ENCODE peak calls at places on chromosomes 11 and 22, in eight cellular contexts. Q is fibroblast of lung, A is HCT116, C is K562, V is GM23248, B is keratinocyte, Z is astrocyte, L is hepatocyte. X is an unnamed sample.

GRCh38 chr22:42947211-42947990 is 67.5 kb downstream of the PACSIN2 start:
- DNase-seq in Q (peak; percentile 36), A (peak; percentile 73), C (no peak), V (no peak), B (no peak), Z (no peak), L (no peak), X (peak; percentile 94)

GRCh38 chr11:68313574-68314202 is 1.3 kb downstream of the LRP5 start:
- DNase-seq in Q (peak; percentile 39), A (no peak), C (peak; percentile 71), V (peak; percentile 30), B (no peak), Z (no peak), L (peak; percentile 54), X (no peak)

GRCh38 chr11:19597194-19597593 is 115.4 kb upstream of the NAV2 start:
- DNase-seq in Q (peak; percentile 80), A (no peak), C (no peak), V (peak; percentile 91), B (no peak), Z (peak; percentile 73), L (no peak), X (no peak)

GRCh38 chr11:70524096-70524922 is 126.0 kb downstream of the CTTN start:
- DNase-seq in Q (peak; percentile 55), A (no peak), C (no peak), V (no peak), B (no peak), Z (peak; percentile 42), L (no peak), X (no peak)

GRCh38 chr22:20651286-20651685 is 122.6 kb upstream of the SERPIND1 start:
- DNase-seq in Q (no peak), A (no peak), C (no peak), V (no peak), B (no peak), Z (no peak), L (no peak), X (no peak)

GRCh38 chr22:37610480-37611148 is 2.0 kb downstream of the GGA1 start:
- DNase-seq in Q (no peak), A (no peak), C (peak; percentile 47), V (no peak), B (no peak), Z (no peak), L (no peak), X (no peak)

GRCh38 chr11:92696076-92696475 is 273.4 kb upstream of the MTNR1B start:
- DNase-seq in Q (no peak), A (no peak), C (no peak), V (no peak), B (no peak), Z (no peak), L (no peak), X (no peak)

GRCh38 chr11:35010656-35011055 is 94.2 kb downstream of the PDHX start:
- DNase-seq in Q (no peak), A (no peak), C (no peak), V (no peak), B (no peak), Z (no peak), L (no peak), X (no peak)

GRCh38 chr11:17498475-17498874 is 21.8 kb upstream of the ABCC8 start:
- DNase-seq in Q (no peak), A (no peak), C (peak; percentile 14), V (peak; percentile 38), B (no peak), Z (no peak), L (no peak), X (peak; percentile 22)

GRCh38 chr11:14538271-14538925 is 18.2 kb upstream of the PSMA1 start:
- DNase-seq in Q (no peak), A (no peak), C (no peak), V (no peak), B (no peak), Z (no peak), L (no peak), X (no peak)

GRCh38 chr11:46710821-46711269 is 8.2 kb upstream of the F2 start:
- DNase-seq in Q (peak; percentile 97), A (no peak), C (no peak), V (peak; percentile 98), B (no peak), Z (peak; percentile 97), L (no peak), X (no peak)

GRCh38 chr22:39917091-39917703 is 16.3 kb downstream of the GRAP2 start:
- DNase-seq in Q (no peak), A (no peak), C (no peak), V (no peak), B (no peak), Z (no peak), L (no peak), X (no peak)

GRCh38 chr11:117580866-117581265 is 216.2 kb downstream of the DSCAML1 start:
- DNase-seq in Q (no peak), A (no peak), C (no peak), V (no peak), B (no peak), Z (no peak), L (no peak), X (no peak)

GRCh38 chr11:64415996-64416728 is 57.2 kb downstream of the RPS6KA4 start:
- DNase-seq in Q (no peak), A (no peak), C (no peak), V (no peak), B (no peak), Z (no peak), L (no peak), X (no peak)

GRCh38 chr22:45225732-45226560 is 14.7 kb downstream of the KIAA0930 start:
- DNase-seq in Q (no peak), A (no peak), C (no peak), V (peak; percentile 72), B (no peak), Z (no peak), L (peak; percentile 43), X (no peak)

GRCh38 chr11:100872951-100873350 is 185.9 kb downstream of the ARHGAP42 start:
- DNase-seq in Q (peak; percentile 48), A (no peak), C (no peak), V (peak; percentile 12), B (no peak), Z (no peak), L (no peak), X (no peak)

DNA sequence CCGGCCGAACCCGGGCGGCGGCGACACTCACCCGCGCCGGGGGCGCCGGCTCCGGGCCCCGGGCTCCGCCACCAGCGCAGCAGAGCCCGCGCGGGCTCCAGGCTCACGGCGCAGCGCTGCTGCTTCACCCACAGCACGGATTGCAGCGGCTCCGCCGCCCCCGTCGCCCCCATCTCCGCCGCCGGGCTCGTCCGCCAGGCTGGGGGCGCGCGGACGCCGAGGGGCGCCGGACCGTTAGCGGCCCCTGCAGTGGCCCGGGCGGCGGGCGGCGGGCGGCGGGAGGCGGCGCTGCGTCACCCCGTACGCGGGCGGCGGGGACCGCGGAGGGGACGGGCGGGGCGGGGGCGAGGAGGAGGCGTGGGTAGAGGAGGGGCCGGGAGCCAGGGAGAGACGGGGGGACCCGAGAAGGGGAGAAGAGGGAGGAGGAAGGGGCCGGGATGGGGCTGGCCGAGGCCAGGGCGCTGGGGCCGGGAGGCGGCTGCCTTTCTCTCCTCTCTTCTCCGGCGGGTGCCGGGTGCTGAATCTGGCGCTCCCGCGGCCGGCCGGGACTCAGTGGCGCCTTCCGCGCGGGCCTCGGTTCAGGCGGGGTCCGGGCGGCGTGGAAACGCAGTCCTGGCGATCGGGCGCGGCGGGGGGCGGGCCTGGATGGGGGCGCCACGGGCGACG is at the start of gene CERK:
- DNase-seq in Q (peak; percentile 71), A (no peak), C (peak; percentile 59), V (peak; percentile 72), B (no peak), Z (peak; percentile 44), L (peak; percentile 87), X (no peak)
- H3K4me1 ChIP-seq in Q (peaks cover 13% of the 10 kb centered on the region), A (peaks cover 20% of the 10 kb centered on the region), C (peaks cover 5% of the 10 kb centered on the region), V (peaks cover 18% of the 10 kb centered on the region), B (peaks cover 26% of the 10 kb centered on the region), Z (peaks cover 36% of the 10 kb centered on the region), L (peaks cover 71% of the 10 kb centered on the region), X (peaks cover 50% of the 10 kb centered on the region)

GRCh38 chr22:50010676-50011446 is 1.7 kb downstream of the IL17REL start:
- DNase-seq in Q (no peak), A (no peak), C (no peak), V (no peak), B (no peak), Z (no peak), L (peak; percentile 10), X (no peak)
- TF ChIP-seq EZH2 in Q (peak; percentile 52), A (no peak), C (no peak), V (no peak), B (peak; percentile 83), Z (peak; percentile 46), L (no peak), X (no peak)

GRCh38 chr11:76269247-76269646 is 62.9 kb upstream of the WNT11 start:
- DNase-seq in Q (no peak), A (no peak), C (no peak), V (peak; percentile 41), B (no peak), Z (no peak), L (peak; percentile 34), X (no peak)

GRCh38 chr11:76268498-76268897 is 62.2 kb upstream of the WNT11 start:
- DNase-seq in Q (no peak), A (no peak), C (no peak), V (no peak), B (no peak), Z (no peak), L (no peak), X (no peak)

GRCh38 chr11:76267563-76267962 is 61.3 kb upstream of the WNT11 start:
- DNase-seq in Q (no peak), A (no peak), C (no peak), V (peak; percentile 83), B (no peak), Z (no peak), L (no peak), X (no peak)

GRCh38 chr11:76269661-76270322 is 63.5 kb upstream of the WNT11 start:
- DNase-seq in Q (no peak), A (no peak), C (no peak), V (no peak), B (no peak), Z (no peak), L (peak; percentile 54), X (no peak)

GRCh38 chr11:76270387-76270786 is 64.1 kb upstream of the WNT11 start:
- DNase-seq in Q (no peak), A (no peak), C (no peak), V (no peak), B (no peak), Z (no peak), L (peak; percentile 60), X (no peak)
- H3K27ac ChIP-seq in Q (no peak overlapping the region), A (no peak overlapping the region), C (no peak overlapping the region), V (no peak overlapping the region), B (no peak overlapping the region), Z (no peak overlapping the region), L (peak overlapping the region; percentile 96), X (no peak overlapping the region)

DNA sequence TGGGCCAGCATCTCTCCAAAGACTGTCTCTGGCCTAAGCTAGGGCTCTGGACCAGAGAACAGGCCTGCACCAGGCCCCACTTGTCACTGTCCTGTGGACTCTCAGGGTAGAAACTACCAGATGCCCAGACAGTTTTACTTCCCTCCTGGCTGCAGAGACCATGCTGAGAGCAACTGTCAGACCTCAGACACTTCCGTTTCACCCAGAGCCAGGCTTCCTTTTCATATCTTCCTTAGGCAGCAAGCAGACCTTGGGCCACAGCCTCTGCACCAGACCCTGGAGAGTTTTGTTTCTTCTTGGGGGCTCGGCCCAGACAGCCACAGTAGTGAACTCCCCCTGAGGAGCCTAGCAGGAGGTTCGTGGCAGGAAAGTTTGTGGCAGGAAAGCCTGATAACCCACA is 12.1 kb upstream of the FCHSD2 start:
- DNase-seq in Q (no peak), A (no peak), C (peak; percentile 25), V (no peak), B (no peak), Z (no peak), L (no peak), X (no peak)
- H3K4me1 ChIP-seq in Q (peaks cover 24% of the 10 kb centered on the region), A (no peaks in the 10 kb centered on the region), C (peaks cover 6% of the 10 kb centered on the region), V (peaks cover 16% of the 10 kb centered on the region), B (peaks cover 15% of the 10 kb centered on the region), Z (peaks cover 25% of the 10 kb centered on the region), L (peaks cover 20% of the 10 kb centered on the region), X (peaks cover 24% of the 10 kb centered on the region)